ENCODE peak calls at places on chromosomes 2 and 18, in five cellular contexts. W is BE2C, P is right cardiac atrium, O is vagina, F is endothelial cell of umbilical vein. L is an unnamed sample.
A peak's percentile ranks its signal among the peaks of the same experiment; 100 is the strongest.

GRCh38 chr18:48781041-48781989 is 169.4 kb downstream of the SMAD7 start:
- DNase-seq in W (peak; percentile 90), O (no peak), F (peak; percentile 96), P (peak; percentile 100), L (no peak)

GRCh38 chr18:35616664-35617423 is 35.3 kb downstream of the GALNT1 start:
- DNase-seq in P (peak; percentile 56), W (no peak), F (peak; percentile 95), O (no peak), L (no peak)

GRCh38 chr18:41881285-41881684 is 73.7 kb upstream of the PIK3C3 start:
- DNase-seq in F (no peak), P (no peak), O (no peak), W (no peak), L (no peak)

GRCh38 chr2:194745532-194746146 is 911.4 kb upstream of the SLC39A10 start:
- DNase-seq in O (no peak), P (no peak), F (peak; percentile 45), W (no peak), L (no peak)

GRCh38 chr2:196685792-196686191 is 46.3 kb downstream of the CCDC150 start:
- DNase-seq in F (no peak), O (no peak), P (no peak), W (no peak), L (no peak)

GRCh38 chr18:8704361-8705279 is 736 bp upstream of the MTCL1 start:
- DNase-seq in F (peak; percentile 87), P (peak; percentile 96), O (no peak), W (peak; percentile 87), L (peak; percentile 98)

GRCh38 chr2:18435425-18436037 is 124.9 kb downstream of the RDH14 start:
- DNase-seq in F (peak; percentile 75), O (no peak), W (peak; percentile 37), P (no peak), L (no peak)

GRCh38 chr2:119489232-119489952 is 34.9 kb downstream of the SCTR start:
- DNase-seq in P (no peak), F (no peak), W (no peak), O (peak; percentile 91), L (no peak)

GRCh38 chr2:236055471-236055870 is 112.7 kb downstream of the GBX2 start:
- DNase-seq in P (no peak), W (no peak), O (no peak), F (no peak), L (no peak)

GRCh38 chr2:232888839-232889529 is 18.9 kb downstream of the SNORC start:
- DNase-seq in P (no peak), O (no peak), F (no peak), W (no peak), L (peak; percentile 33)

GRCh38 chr18:43158381-43158780 is 42.9 kb upstream of the RIT2 start:
- DNase-seq in O (no peak), W (no peak), P (no peak), F (no peak), L (no peak)

GRCh38 chr2:149329470-149330126 is 789 bp upstream of the LYPD6 start:
- DNase-seq in O (no peak), P (peak; percentile 80), F (peak; percentile 59), W (peak; percentile 28), L (peak; percentile 87)

GRCh38 chr2:212548459-212548815 is 9.8 kb upstream of the ERBB4 start:
- DNase-seq in W (peak; percentile 37), F (peak; percentile 54), P (no peak), O (no peak), L (no peak)

GRCh38 chr2:94986392-94986963 is 39.0 kb upstream of the MAL start:
- DNase-seq in P (peak; percentile 68), O (no peak), F (peak; percentile 52), W (peak; percentile 32), L (peak; percentile 85)

GRCh38 chr2:174595904-174596397 is 1.7 kb downstream of the WIPF1 start:
- DNase-seq in W (no peak), F (no peak), P (no peak), O (no peak), L (no peak)

GRCh38 chr18:33115476-33115875 is 325.0 kb downstream of the CCDC178 start:
- DNase-seq in F (no peak), W (no peak), O (no peak), P (peak; percentile 21), L (no peak)

GRCh38 chr2:54595161-54595803 is 128.2 kb upstream of the EML6 start:
- DNase-seq in W (no peak), O (no peak), P (no peak), F (no peak), L (no peak)

GRCh38 chr2:3647831-3648651 is 10.0 kb upstream of the ALLC start:
- DNase-seq in O (no peak), W (no peak), P (no peak), F (no peak), L (no peak)

GRCh38 chr2:236244256-236244655 is 19.9 kb downstream of the ASB18 start:
- DNase-seq in O (peak; percentile 49), F (no peak), P (no peak), W (no peak), L (no peak)

GRCh38 chr2:240579771-240580614 is 6.5 kb upstream of the CAPN10 start:
- DNase-seq in P (peak; percentile 74), F (no peak), W (no peak), O (no peak), L (peak; percentile 84)

GRCh38 chr2:17573806-17574175 is 33.3 kb downstream of the VSNL1 start:
- DNase-seq in W (no peak), O (no peak), F (no peak), P (no peak), L (no peak)

GRCh38 chr2:31253344-31254155 is 19.6 kb downstream of the EHD3 start:
- DNase-seq in O (no peak), F (no peak), W (no peak), P (peak; percentile 52), L (peak; percentile 56)

GRCh38 chr2:152942940-152943440 is 224.6 kb downstream of the ARL6IP6 start:
- DNase-seq in W (no peak), P (no peak), F (no peak), O (no peak), L (no peak)

GRCh38 chr18:24209558-24209957 is 70.7 kb downstream of the CABYR start:
- DNase-seq in W (no peak), O (no peak), P (no peak), F (no peak), L (no peak)

GRCh38 chr18:35095983-35096676 is 54.9 kb downstream of the MAPRE2 start:
- DNase-seq in O (no peak), W (no peak), P (no peak), F (peak; percentile 26), L (no peak)

GRCh38 chr2:191656389-191656788 is 21.5 kb upstream of the NABP1 start:
- DNase-seq in W (no peak), F (no peak), O (no peak), P (no peak), L (no peak)

GRCh38 chr2:123162400-123163016 is 862.6 kb upstream of the CNTNAP5 start:
- DNase-seq in P (no peak), O (no peak), F (no peak), W (no peak), L (no peak)

GRCh38 chr2:4381049-4381448 is 677.7 kb downstream of the DCDC2C start:
- DNase-seq in W (no peak), P (no peak), F (no peak), O (no peak), L (peak; percentile 54)

DNA sequence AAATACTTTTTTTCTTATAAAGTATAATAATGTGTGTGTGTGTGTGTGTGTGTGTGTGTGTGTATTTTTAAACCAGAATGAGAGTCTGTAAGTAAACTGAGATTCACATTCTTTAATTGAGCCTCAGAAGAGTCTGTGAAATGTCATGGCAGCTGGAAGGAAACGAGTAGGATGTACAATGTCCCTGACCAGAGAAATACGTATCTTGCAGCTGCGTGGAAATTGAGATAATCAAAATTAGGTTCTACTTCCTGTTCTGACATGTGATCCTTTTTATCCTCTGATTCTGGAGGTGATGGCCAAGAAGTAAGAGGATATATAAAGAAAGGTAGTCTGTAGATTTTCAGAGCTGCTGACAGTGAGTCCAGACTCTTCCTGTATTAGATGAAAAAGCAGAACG is 50.0 kb downstream of the SH3RF3 start:
- DNase-seq in F (no peak), W (no peak), P (no peak), O (no peak), L (no peak)
- H3K4me3 ChIP-seq in F (no peak overlapping the region), W (no peak overlapping the region), P (no peak overlapping the region), O (no peak overlapping the region), L (no peak overlapping the region)

GRCh38 chr2:89797320-89798038 is 1106.0 kb downstream of the RPIA start:
- DNase-seq in O (no peak), F (no peak), W (no peak), P (no peak), L (no peak)
- H3K27me3 ChIP-seq in O (no peaks in the 10 kb centered on the region), F (no peaks in the 10 kb centered on the region), W (no peaks in the 10 kb centered on the region), P (no peaks in the 10 kb centered on the region), L (no peaks in the 10 kb centered on the region)

GRCh38 chr2:190360561-190360960 is 17.2 kb downstream of the INPP1 start:
- DNase-seq in W (no peak), O (no peak), F (no peak), P (no peak), L (no peak)

GRCh38 chr2:190361572-190361971 is 18.2 kb downstream of the INPP1 start:
- DNase-seq in O (no peak), F (no peak), W (no peak), P (no peak), L (no peak)

GRCh38 chr2:190360965-190361364 is 17.6 kb downstream of the INPP1 start:
- DNase-seq in O (no peak), F (no peak), P (no peak), W (no peak), L (no peak)

GRCh38 chr2:190357596-190357995 is 14.2 kb downstream of the INPP1 start:
- DNase-seq in P (no peak), F (no peak), O (no peak), W (no peak), L (no peak)

DNA sequence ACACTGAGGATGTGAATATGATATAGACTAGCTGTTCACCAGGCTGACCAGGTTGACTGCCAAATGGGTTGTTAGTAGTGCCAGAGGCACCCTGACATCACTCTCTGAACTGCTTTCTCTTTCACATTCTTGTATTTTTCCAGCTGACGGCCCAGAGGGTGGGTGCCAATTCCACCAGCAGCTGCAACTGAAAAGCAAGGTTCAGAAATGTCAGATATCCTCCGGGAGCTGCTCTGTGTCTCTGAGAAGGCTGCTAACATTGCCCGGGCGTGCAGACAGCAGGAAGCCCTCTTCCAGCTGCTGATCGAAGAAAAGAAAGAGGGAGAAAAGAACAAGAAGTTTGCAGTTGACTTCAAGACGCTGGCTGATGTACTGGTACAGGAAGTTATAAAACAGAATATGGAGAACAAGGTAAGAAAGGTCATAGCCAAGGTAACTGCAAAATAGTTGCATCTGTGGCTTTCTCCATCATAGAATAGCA is 16.5 kb downstream of the INPP1 start:
- DNase-seq in O (no peak), W (peak; percentile 47), P (peak; percentile 87), F (peak; percentile 78), L (no peak)
- H3K4me3 ChIP-seq in O (peak overlapping the region; percentile 25), W (peak overlapping the region; percentile 24), P (peak overlapping the region; percentile 35), F (no peak overlapping the region), L (no peak overlapping the region)

DNA sequence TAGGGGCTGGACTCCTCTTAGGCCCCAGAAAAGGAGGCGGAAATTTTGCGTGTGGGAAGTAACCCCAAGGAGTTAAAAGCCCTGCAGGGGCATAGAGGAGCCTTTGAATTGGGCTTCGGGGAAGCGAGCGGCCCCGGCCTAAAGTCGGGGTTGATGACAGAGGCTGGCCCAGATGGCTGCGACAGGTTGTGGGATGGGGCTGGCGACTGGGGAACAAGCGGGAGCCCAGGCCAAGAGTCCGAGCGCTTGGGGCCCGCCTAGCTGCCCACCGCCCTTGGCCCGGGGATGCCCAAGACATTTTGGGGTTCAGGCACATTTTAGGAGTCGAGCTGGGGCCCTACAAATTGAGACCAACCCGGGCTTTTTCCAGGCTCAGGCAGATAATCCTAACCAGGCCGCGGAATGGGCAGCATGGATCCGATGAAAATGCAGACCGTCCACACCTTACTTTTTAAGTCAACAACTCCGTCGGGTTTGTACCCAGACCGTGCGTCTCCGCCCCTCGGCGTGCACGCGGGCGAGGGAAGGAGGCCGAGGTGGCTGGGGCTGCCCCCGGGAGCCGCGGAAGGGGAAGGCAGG is 537 bp downstream of the RTKN start:
- DNase-seq in F (no peak), W (no peak), O (no peak), P (peak; percentile 73), L (peak; percentile 76)
- H3K27me3 ChIP-seq in F (peaks cover 18% of the 10 kb centered on the region), W (no peaks in the 10 kb centered on the region), O (no peaks in the 10 kb centered on the region), P (no peaks in the 10 kb centered on the region), L (no peaks in the 10 kb centered on the region)